ENCODE peak calls at places on chromosomes 16 and 17, in four cellular contexts. C is H1, F is GM23248, J is SK-N-SH. S is an unnamed sample.

GRCh38 chr17:27218719-27219488 is 75.0 kb upstream of the WSB1 start:
- DNase-seq in C (no peak), F (no peak), J (no peak), S (no peak)

GRCh38 chr16:4376126-4376819 is 4.6 kb downstream of the VASN start:
- DNase-seq in C (no peak), F (peak; percentile 94), J (peak; percentile 71), S (peak; percentile 4)

GRCh38 chr17:73371285-73371684 is 59.5 kb upstream of the CDC42EP4 start:
- DNase-seq in C (no peak), F (peak; percentile 94), J (no peak), S (no peak)

GRCh38 chr16:69114976-69115355 is 9.5 kb downstream of the HAS3 start:
- DNase-seq in C (no peak), F (no peak), J (no peak), S (no peak)

GRCh38 chr17:47315451-47316266 is 8.1 kb upstream of the EFCAB13 start:
- DNase-seq in C (no peak), F (peak; percentile 89), J (peak; percentile 80), S (peak; percentile 71)

GRCh38 chr16:31873556-31874353 is at the start of gene ZNF267:
- DNase-seq in C (peak; percentile 63), F (peak; percentile 99), J (peak; percentile 93), S (peak; percentile 97)

GRCh38 chr17:17445925-17446665 is 30.7 kb upstream of the MED9 start:
- DNase-seq in C (no peak), F (peak; percentile 93), J (no peak), S (no peak)

GRCh38 chr17:8123695-8124349 is at the start of gene HES7:
- DNase-seq in C (no peak), F (peak; percentile 44), J (peak; percentile 53), S (peak; percentile 82)

GRCh38 chr16:3295209-3295608 is 10.0 kb downstream of the TIGD7 start:
- DNase-seq in C (no peak), F (no peak), J (no peak), S (no peak)

GRCh38 chr16:3289998-3290673 is 6.8 kb downstream of the ZNF263 start:
- DNase-seq in C (no peak), F (no peak), J (no peak), S (no peak)

GRCh38 chr16:3295783-3296182 is 9.4 kb downstream of the TIGD7 start:
- DNase-seq in C (no peak), F (no peak), J (no peak), S (no peak)

GRCh38 chr16:3292604-3293003 is 9.3 kb downstream of the ZNF263 start:
- DNase-seq in C (no peak), F (peak; percentile 74), J (no peak), S (no peak)
- H3K79me2 ChIP-seq in C (no peaks in the 10 kb centered on the region), F (peaks cover 96% of the 10 kb centered on the region), J (peaks cover 49% of the 10 kb centered on the region), S (peaks cover 10% of the 10 kb centered on the region)

GRCh38 chr16:87954361-87954760 is 3.1 kb downstream of the BANP start:
- DNase-seq in C (no peak), F (no peak), J (no peak), S (no peak)

GRCh38 chr16:87951550-87952538 is 610 bp downstream of the BANP start:
- DNase-seq in C (no peak), F (peak; percentile 52), J (peak; percentile 46), S (no peak)

GRCh38 chr16:87952751-87953150 is 1.5 kb downstream of the BANP start:
- DNase-seq in C (no peak), F (no peak), J (no peak), S (no peak)

GRCh38 chr16:87954826-87955225 is 3.6 kb downstream of the BANP start:
- DNase-seq in C (no peak), F (no peak), J (no peak), S (no peak)

GRCh38 chr16:87953308-87954208 is 2.3 kb downstream of the BANP start:
- DNase-seq in C (no peak), F (peak; percentile 14), J (no peak), S (no peak)
- H3K27ac ChIP-seq in C (no peak overlapping the region), F (peak overlapping the region; percentile 85), J (no peak overlapping the region), S (no peak overlapping the region)

DNA sequence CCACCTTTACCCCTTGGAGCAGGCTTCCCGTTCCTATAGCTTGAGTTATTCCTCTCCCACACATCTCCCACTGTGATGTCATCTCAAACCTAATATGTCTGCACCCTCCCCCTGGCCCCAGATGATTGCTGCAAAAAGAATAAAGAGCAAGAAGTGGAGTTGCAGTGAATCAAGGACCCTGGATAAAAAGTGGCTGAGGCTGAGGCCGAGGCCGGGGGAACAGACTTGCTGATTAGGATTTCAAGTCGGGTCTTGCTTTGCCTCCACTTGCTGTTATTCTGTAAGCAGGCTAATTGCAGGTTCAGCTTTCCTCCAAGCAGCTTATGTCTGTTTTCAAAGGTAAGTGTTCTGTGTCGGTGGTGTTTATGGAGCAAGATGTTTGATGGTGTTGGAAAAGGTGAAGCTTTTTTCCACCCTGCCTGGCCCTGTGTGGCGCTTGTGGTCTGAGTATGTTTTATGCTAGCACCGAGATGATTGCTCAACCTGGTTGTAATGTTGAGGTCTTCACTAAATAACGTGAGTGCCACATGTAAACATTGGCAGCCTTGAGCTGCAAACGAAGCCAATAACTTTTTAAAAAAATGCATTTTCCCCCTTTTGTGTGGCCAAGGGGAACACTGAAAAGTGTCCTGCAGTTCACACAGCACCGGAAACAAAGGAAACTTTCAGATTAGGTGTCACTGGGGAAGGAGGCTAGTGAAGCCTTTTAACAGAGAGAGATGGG is 15.4 kb downstream of the HS3ST3B1 start:
- DNase-seq in C (no peak), F (no peak), J (no peak), S (peak; percentile 26)
- H3K79me2 ChIP-seq in C (no peaks in the 10 kb centered on the region), F (peaks cover 99% of the 10 kb centered on the region), J (no peaks in the 10 kb centered on the region), S (peaks cover 43% of the 10 kb centered on the region)

GRCh38 chr17:15351487-15351840 is 10.1 kb upstream of the TEKT3 start:
- DNase-seq in C (no peak), F (no peak), J (no peak), S (no peak)
- H3K27ac ChIP-seq in C (no peak overlapping the region), F (peak overlapping the region; percentile 31), J (peak overlapping the region; percentile 70), S (no peak overlapping the region)

GRCh38 chr16:66621973-66622372 is 17.5 kb downstream of the CMTM3 start:
- DNase-seq in C (no peak), F (no peak), J (no peak), S (no peak)

GRCh38 chr16:66620419-66620775 is 15.9 kb downstream of the CMTM3 start:
- DNase-seq in C (no peak), F (no peak), J (no peak), S (no peak)

GRCh38 chr16:66619534-66620418 is 15.3 kb downstream of the CMTM3 start:
- DNase-seq in C (no peak), F (peak; percentile 81), J (no peak), S (no peak)

GRCh38 chr16:66623755-66624154 is 19.3 kb downstream of the CMTM3 start:
- DNase-seq in C (no peak), F (no peak), J (no peak), S (no peak)

DNA sequence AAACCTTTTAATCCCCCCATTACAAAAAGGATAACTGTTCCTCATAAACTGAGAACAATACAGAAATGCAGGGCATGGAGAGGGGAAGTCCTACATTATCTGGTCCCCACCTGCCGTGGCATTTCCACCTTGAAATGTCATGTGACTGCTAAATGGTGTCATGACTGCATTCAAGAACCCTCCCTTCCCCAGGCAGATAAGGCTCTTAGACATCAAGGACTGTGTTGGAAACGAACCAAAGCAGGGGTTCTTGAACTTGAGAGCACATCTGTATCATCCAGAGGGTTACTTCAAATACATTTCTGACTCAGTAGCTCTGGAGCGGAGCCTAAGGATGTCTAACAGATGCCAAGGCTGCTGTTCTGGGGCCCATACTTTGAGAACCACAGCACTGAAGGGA is 18.4 kb downstream of the CMTM3 start:
- DNase-seq in C (no peak), F (no peak), J (no peak), S (no peak)
- H3K79me2 ChIP-seq in C (no peaks in the 10 kb centered on the region), F (no peaks in the 10 kb centered on the region), J (no peaks in the 10 kb centered on the region), S (no peaks in the 10 kb centered on the region)

DNA sequence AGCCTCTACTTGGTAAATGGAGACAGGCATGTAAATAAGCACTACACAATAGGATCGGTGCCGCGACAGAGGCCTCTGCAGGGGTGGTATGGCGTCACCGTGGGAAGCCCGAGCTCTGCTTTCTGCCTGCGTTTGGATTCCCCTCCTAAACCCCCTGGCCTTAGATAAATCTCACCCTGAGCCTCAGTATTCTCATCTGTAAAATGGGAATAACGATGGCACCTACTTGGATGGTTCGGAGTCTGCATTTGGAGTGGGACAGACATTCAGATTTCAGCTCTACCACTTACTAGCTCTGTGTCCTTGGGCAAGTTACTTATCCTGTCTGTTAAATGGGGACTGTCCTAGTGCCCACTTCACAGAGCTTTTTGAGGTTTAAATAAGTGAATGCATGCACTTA is 42.8 kb upstream of the TNRC6A start:
- DNase-seq in C (no peak), F (no peak), J (no peak), S (peak; percentile 49)
- H3K27ac ChIP-seq in C (no peak overlapping the region), F (peak overlapping the region; percentile 71), J (peak overlapping the region; percentile 91), S (no peak overlapping the region)

GRCh38 chr17:58513391-58513912 is 986 bp downstream of the MTMR4 start:
- DNase-seq in C (no peak), F (no peak), J (peak; percentile 69), S (peak; percentile 27)

GRCh38 chr17:58516644-58517377 is 2.4 kb upstream of the MTMR4 start:
- DNase-seq in C (no peak), F (no peak), J (no peak), S (no peak)

GRCh38 chr17:58515286-58515685 is 848 bp upstream of the MTMR4 start:
- DNase-seq in C (no peak), F (no peak), J (no peak), S (no peak)

GRCh38 chr17:58513913-58514794 is at the start of gene MTMR4:
- DNase-seq in C (peak; percentile 79), F (peak; percentile 85), J (peak; percentile 99), S (peak; percentile 96)

GRCh38 chr17:58514795-58515157 is 338 bp upstream of the MTMR4 start:
- DNase-seq in C (no peak), F (peak; percentile 11), J (no peak), S (no peak)
- H3K79me2 ChIP-seq in C (no peaks in the 10 kb centered on the region), F (no peaks in the 10 kb centered on the region), J (peaks cover 19% of the 10 kb centered on the region), S (peaks cover 35% of the 10 kb centered on the region)

DNA sequence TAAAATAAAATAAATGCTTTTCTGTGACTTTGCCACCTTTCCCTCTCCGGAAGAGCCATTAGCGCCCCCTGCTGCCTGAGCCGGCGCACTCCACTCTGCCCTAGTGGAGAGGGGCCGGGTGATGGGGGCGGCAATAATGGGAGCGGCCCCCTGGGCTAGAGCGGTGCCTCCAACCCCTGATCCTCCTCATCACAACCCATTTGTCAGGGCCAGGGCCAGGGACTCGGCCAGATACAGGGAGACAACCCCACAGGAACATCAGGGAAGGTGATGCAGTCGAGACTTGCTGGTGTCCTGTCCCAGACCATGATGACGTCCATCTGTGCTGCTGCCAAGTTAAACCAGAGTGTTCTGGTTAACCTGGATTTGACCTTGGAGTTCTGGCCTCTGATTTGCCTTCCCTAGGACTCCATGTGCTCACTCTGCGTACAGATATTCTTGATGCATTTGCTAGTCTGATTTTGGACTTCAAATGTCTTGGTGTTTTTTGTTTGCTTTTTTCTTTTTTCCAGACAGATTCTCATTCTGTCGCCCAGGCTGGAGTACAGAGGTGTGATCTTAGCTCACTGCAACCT is 46.1 kb upstream of the BPTF start:
- DNase-seq in C (peak; percentile 34), F (peak; percentile 47), J (peak; percentile 88), S (peak; percentile 65)
- H3K27ac ChIP-seq in C (no peak overlapping the region), F (no peak overlapping the region), J (peak overlapping the region; percentile 60), S (no peak overlapping the region)

DNA sequence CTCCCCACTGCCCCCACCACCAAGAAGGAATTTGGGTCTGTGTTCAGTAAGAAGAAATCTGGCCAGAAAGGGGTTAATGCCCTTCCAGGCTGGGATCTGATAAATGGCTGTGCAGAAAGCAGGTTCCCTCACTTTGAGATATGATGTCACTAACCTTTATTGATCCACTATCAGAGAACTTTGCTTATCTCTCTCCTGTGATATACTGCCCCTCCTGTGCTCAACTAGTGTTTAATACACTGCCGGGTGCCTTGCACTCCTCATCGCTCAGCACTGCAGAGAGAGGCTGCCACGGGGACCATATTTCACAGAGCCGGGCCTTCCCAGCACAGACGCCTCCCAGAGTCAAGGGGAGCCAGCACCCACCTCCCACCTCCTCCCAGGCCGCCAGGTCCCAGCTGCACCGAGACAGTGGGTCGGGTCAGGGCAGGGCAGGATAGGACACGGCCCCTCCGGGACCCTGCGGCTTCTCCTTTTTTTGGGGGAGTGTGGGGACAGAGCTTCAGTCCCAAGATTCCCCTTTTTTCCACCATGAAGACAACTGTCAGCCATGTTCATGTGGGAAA is 20.2 kb downstream of the ZFHX3 start:
- DNase-seq in C (no peak), F (no peak), J (no peak), S (no peak)
- H3K79me2 ChIP-seq in C (no peaks in the 10 kb centered on the region), F (peaks cover 100% of the 10 kb centered on the region), J (peaks cover 99% of the 10 kb centered on the region), S (no peaks in the 10 kb centered on the region)

S was measured in neural progenitor cell.